ENCODE peak calls at places on chromosomes 6 and 20, in nine cellular contexts. W is A549; S is astrocyte; L is progenitor cell of endocrine pancreas; D is hepatocyte; Z is foreskin fibroblast; Y is endodermal cell; X is activated CD8-positive, alpha-beta T cell treated with anti-CD3 and anti-CD28 coated beads for 36 hours; C is psoas muscle. F is an unnamed sample.

GRCh38 chr6:74066168-74066871 is 370.3 kb downstream of the CD109 start:
- DNase-seq in W (no peak), S (peak; percentile 24), L (no peak), D (no peak), Z (peak; percentile 50), Y (no peak), X (no peak), C (no peak), F (no peak)

GRCh38 chr6:47203968-47204611 is 105.6 kb downstream of the TNFRSF21 start:
- DNase-seq in W (no peak), S (no peak), L (no peak), D (no peak), Z (no peak), Y (no peak), X (no peak), C (no peak), F (no peak)

GRCh38 chr20:4225778-4226177 is 210.4 kb upstream of the RNF24 start:
- DNase-seq in W (peak; percentile 66), S (peak; percentile 99), L (no peak), D (peak; percentile 41), Z (peak; percentile 97), Y (no peak), X (no peak), C (no peak), F (peak; percentile 97)

GRCh38 chr20:25484911-25485511 is 77.5 kb downstream of the GINS1 start:
- DNase-seq in W (no peak), S (peak; percentile 9), L (no peak), D (no peak), Z (no peak), Y (no peak), X (no peak), C (no peak), F (no peak)

GRCh38 chr20:50198211-50198666 is 7.6 kb downstream of the CEBPB start:
- DNase-seq in W (no peak), S (no peak), L (no peak), D (no peak), Z (no peak), Y (no peak), X (no peak), C (no peak), F (no peak)

GRCh38 chr6:136582702-136583471 is 32.7 kb upstream of the MAP7 start:
- DNase-seq in W (peak; percentile 81), S (peak; percentile 72), L (no peak), D (peak; percentile 51), Z (peak; percentile 73), Y (no peak), X (no peak), C (no peak), F (peak; percentile 88)

GRCh38 chr6:106149472-106150069 is 63.4 kb downstream of the PRDM1 start:
- DNase-seq in W (no peak), S (no peak), L (no peak), D (no peak), Z (no peak), Y (no peak), X (peak; percentile 83), C (no peak), F (no peak)

GRCh38 chr20:17662333-17663039 is 19.6 kb downstream of the RRBP1 start:
- DNase-seq in W (no peak), S (peak; percentile 57), L (no peak), D (no peak), Z (peak; percentile 92), Y (no peak), X (peak; percentile 53), C (peak; percentile 62), F (peak; percentile 31)

GRCh38 chr6:161023316-161023715 is 31.7 kb downstream of the MAP3K4 start:
- DNase-seq in W (no peak), S (no peak), L (no peak), D (no peak), Z (no peak), Y (no peak), X (no peak), C (no peak), F (peak; percentile 63)

GRCh38 chr20:44304383-44304782 is 6.6 kb downstream of the FITM2 start:
- DNase-seq in W (no peak), S (no peak), L (no peak), D (no peak), Z (no peak), Y (no peak), X (no peak), C (no peak), F (no peak)

GRCh38 chr6:28212510-28213212 is 12.4 kb upstream of the ZSCAN9 start:
- DNase-seq in W (peak; percentile 87), S (peak; percentile 76), L (no peak), D (peak; percentile 62), Z (peak; percentile 92), Y (peak; percentile 95), X (peak; percentile 79), C (no peak), F (peak; percentile 89)

GRCh38 chr20:25033250-25033940 is 24.5 kb downstream of the ACSS1 start:
- DNase-seq in W (no peak), S (no peak), L (no peak), D (peak; percentile 50), Z (no peak), Y (no peak), X (no peak), C (peak; percentile 3), F (no peak)

GRCh38 chr6:135497412-135498177 is at the start of gene AHI1:
- DNase-seq in W (peak; percentile 93), S (peak; percentile 88), L (peak; percentile 90), D (peak; percentile 98), Z (peak; percentile 98), Y (peak; percentile 96), X (peak; percentile 89), C (peak; percentile 95), F (peak; percentile 92)

GRCh38 chr20:16459019-16459700 is 114.1 kb downstream of the KIF16B start:
- DNase-seq in W (peak; percentile 42), S (peak; percentile 79), L (no peak), D (peak; percentile 35), Z (peak; percentile 78), Y (no peak), X (no peak), C (peak; percentile 22), F (no peak)

GRCh38 chr6:119148102-119148824 is 69.8 kb upstream of the FAM184A start:
- DNase-seq in W (peak; percentile 47), S (peak; percentile 81), L (no peak), D (peak; percentile 71), Z (peak; percentile 92), Y (peak; percentile 68), X (peak; percentile 14), C (no peak), F (peak; percentile 84)

DNA sequence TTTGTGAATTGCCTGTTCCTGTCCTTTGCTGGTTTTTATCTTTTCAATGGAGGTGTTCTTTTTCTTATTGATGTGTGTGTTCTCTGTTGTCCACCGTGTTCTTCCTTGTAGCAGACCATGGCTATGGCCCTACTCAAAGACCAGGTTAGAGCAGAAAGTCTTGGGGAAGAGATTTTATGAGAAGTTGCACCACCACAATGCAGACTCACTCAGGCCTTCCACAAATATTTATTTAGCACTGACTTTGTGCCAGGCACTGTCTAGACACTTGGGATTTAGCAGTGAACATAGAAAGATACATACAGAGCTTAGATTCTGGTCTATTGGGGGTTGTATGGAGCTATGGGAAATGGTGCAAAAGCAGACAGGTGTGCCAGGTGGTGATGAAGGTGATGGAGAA is 98.8 kb downstream of the DTD1 start:
- DNase-seq in W (peak; percentile 21), S (no peak), L (no peak), D (no peak), Z (no peak), Y (no peak), X (no peak), C (no peak), F (no peak)
- TF ChIP-seq CTCF in W (no peak), S (no peak), L (no peak), D (no peak), Z (no peak), Y (no peak), X (no peak), C (no peak), F (no peak)

GRCh38 chr6:134079406-134079921 is 27.0 kb upstream of the SLC2A12 start:
- DNase-seq in W (no peak), S (no peak), L (no peak), D (no peak), Z (no peak), Y (no peak), X (no peak), C (no peak), F (no peak)
- TF ChIP-seq CTCF in W (no peak), S (no peak), L (no peak), D (no peak), Z (no peak), Y (no peak), X (no peak), C (no peak), F (no peak)

GRCh38 chr20:56986931-56987720 is 279.3 kb downstream of the BMP7 start:
- DNase-seq in W (no peak), S (no peak), L (no peak), D (no peak), Z (peak; percentile 31), Y (no peak), X (no peak), C (no peak), F (peak; percentile 8)

GRCh38 chr20:56986476-56986875 is 280.0 kb downstream of the BMP7 start:
- DNase-seq in W (no peak), S (no peak), L (no peak), D (no peak), Z (no peak), Y (no peak), X (no peak), C (no peak), F (no peak)

GRCh38 chr20:56985286-56985685 is 281.2 kb downstream of the BMP7 start:
- DNase-seq in W (no peak), S (peak; percentile 9), L (no peak), D (no peak), Z (peak; percentile 42), Y (no peak), X (no peak), C (no peak), F (no peak)

GRCh38 chr20:56981301-56981700 is 285.1 kb downstream of the BMP7 start:
- DNase-seq in W (no peak), S (no peak), L (no peak), D (no peak), Z (no peak), Y (no peak), X (no peak), C (no peak), F (no peak)

DNA sequence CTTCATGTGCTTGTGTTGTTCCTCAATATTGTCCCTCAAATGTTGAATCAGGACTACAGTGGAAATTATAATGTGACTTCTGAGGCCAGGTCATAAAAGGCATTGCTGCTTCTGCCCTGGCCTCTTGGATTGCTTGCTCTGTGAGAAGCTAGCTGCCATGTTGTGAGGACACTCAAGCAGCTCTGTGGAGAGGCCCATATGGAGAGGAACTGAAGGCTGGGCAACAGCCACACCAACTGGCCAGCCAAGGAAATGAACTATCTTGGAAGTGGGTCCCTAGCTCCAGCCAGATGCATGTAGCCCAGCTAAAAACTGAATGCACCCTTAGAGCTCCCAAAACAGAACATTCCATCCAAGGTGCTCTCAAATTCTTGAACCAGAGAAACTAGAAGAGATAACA is 282.6 kb downstream of the BMP7 start:
- DNase-seq in W (peak; percentile 29), S (no peak), L (no peak), D (no peak), Z (no peak), Y (no peak), X (no peak), C (no peak), F (no peak)
- TF ChIP-seq CTCF in W (no peak), S (no peak), L (no peak), D (no peak), Z (no peak), Y (no peak), X (no peak), C (no peak), F (no peak)

DNA sequence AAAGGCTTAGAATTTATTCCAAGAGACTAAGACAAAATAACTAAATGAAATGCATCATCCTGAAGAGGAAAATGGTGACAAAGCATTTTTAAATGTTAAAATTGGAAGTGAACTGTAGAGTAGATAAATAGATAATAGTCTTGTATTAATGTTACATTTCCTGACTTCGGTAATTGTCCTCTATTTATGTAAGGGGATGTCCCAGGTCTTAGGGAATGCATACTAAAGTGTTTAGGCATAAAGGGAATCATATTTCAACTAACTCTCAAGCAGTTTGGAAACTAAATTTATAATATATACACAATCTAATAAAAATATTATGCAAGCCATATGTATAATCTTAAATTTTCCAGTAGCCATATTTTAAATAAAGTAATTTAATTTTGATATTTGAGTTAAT is 159.3 kb downstream of the WDR27 start:
- DNase-seq in W (no peak), S (no peak), L (no peak), D (no peak), Z (no peak), Y (no peak), X (no peak), C (no peak), F (no peak)
- TF ChIP-seq CTCF in W (no peak), S (no peak), L (no peak), D (no peak), Z (no peak), Y (no peak), X (no peak), C (no peak), F (no peak)